ENCODE peak calls at places on chromosomes 12 and 14, in seven cellular contexts. T is neural crest cell, P is dermis blood vessel endothelial cell, M is HEK293T, S is GM04504, A is amniotic stem cell, J is nephron progenitor cell. B is an unnamed sample.
A peak's percentile ranks its signal among the peaks of the same experiment; 100 is the strongest.

GRCh38 chr14:37598085-37598972 is 2.9 kb downstream of the TTC6 start:
- DNase-seq in J (peak; percentile 35), P (no peak), A (no peak), M (no peak), T (no peak), S (no peak), B (no peak)

GRCh38 chr12:31783996-31784645 is 55.3 kb upstream of the AMN1 start:
- DNase-seq in T (no peak), S (no peak), A (no peak), J (no peak), P (no peak), M (no peak), B (no peak)

GRCh38 chr14:96187216-96188050 is 17.2 kb upstream of the BDKRB2 start:
- DNase-seq in M (no peak), J (no peak), T (no peak), A (no peak), P (no peak), S (no peak), B (no peak)

GRCh38 chr12:91273542-91273941 is 90.9 kb upstream of the DCN start:
- DNase-seq in J (no peak), M (no peak), S (no peak), T (no peak), P (no peak), A (no peak), B (no peak)

GRCh38 chr14:76486251-76486743 is 110.4 kb downstream of the ESRRB start:
- DNase-seq in J (peak; percentile 31), S (no peak), A (no peak), M (peak; percentile 64), P (no peak), T (no peak), B (no peak)

GRCh38 chr14:92971601-92972180 is 48.7 kb downstream of the CHGA start:
- DNase-seq in J (no peak), S (no peak), M (no peak), P (no peak), A (no peak), T (no peak), B (no peak)

GRCh38 chr12:89574736-89575208 is 48.9 kb upstream of the POC1B start:
- DNase-seq in T (no peak), P (peak; percentile 80), S (peak; percentile 63), M (no peak), A (no peak), J (no peak), B (peak; percentile 12)

GRCh38 chr14:76597387-76597786 is 163.9 kb upstream of the VASH1 start:
- DNase-seq in S (no peak), M (no peak), A (no peak), T (no peak), P (no peak), J (no peak), B (no peak)

GRCh38 chr14:89388853-89389252 is 28.2 kb downstream of the FOXN3 start:
- DNase-seq in T (no peak), A (no peak), P (no peak), M (no peak), S (no peak), J (no peak), B (no peak)

GRCh38 chr14:51677276-51677675 is 25.6 kb downstream of the FRMD6 start:
- DNase-seq in P (no peak), A (no peak), T (no peak), S (no peak), M (no peak), J (no peak), B (peak; percentile 30)

GRCh38 chr12:91094957-91095356 is 16.3 kb downstream of the LUM start:
- DNase-seq in T (no peak), A (no peak), J (no peak), P (no peak), M (no peak), S (no peak), B (no peak)

GRCh38 chr12:27822076-27822712 is 42.2 kb upstream of the MANSC4 start:
- DNase-seq in A (peak; percentile 35), J (no peak), S (peak; percentile 35), M (no peak), T (no peak), P (peak; percentile 98), B (peak; percentile 41)

GRCh38 chr14:23376477-23377200 is at the start of gene CMTM5:
- DNase-seq in A (no peak), S (no peak), M (no peak), P (no peak), J (peak; percentile 34), T (peak; percentile 26), B (no peak)

GRCh38 chr12:7129647-7130536 is at the start of gene CLSTN3:
- DNase-seq in S (peak; percentile 33), P (peak; percentile 81), M (peak; percentile 98), J (peak; percentile 91), A (peak; percentile 43), T (peak; percentile 72), B (no peak)

GRCh38 chr12:98402081-98402480 is 113.3 kb upstream of the TMPO start:
- DNase-seq in P (peak; percentile 42), A (no peak), S (no peak), T (no peak), J (no peak), M (no peak), B (peak; percentile 69)

GRCh38 chr12:41008472-41008871 is 179.6 kb upstream of the PDZRN4 start:
- DNase-seq in S (no peak), J (no peak), M (no peak), P (no peak), T (no peak), A (no peak), B (no peak)

GRCh38 chr12:52452101-52452500 is at the start of gene KRT6B:
- DNase-seq in J (no peak), M (no peak), S (no peak), T (no peak), P (no peak), A (no peak), B (no peak)

GRCh38 chr14:88013750-88014349 is 8.9 kb downstream of the GPR65 start:
- DNase-seq in P (peak; percentile 77), A (peak; percentile 55), M (peak; percentile 60), T (peak; percentile 63), J (peak; percentile 62), S (peak; percentile 32), B (peak; percentile 23)

GRCh38 chr14:58919262-58919661 is 269.2 kb upstream of the DAAM1 start:
- DNase-seq in M (peak; percentile 20), P (no peak), A (no peak), J (peak; percentile 26), T (no peak), S (no peak), B (no peak)

GRCh38 chr14:21652209-21652808 is 1.3 kb upstream of the OR4E2 start:
- DNase-seq in P (peak; percentile 16), S (no peak), A (no peak), J (no peak), M (no peak), T (no peak), B (no peak)

GRCh38 chr12:52945389-52946232 is 3.3 kb upstream of the KRT18 start:
- DNase-seq in M (no peak), S (no peak), J (peak; percentile 49), T (no peak), P (peak; percentile 54), A (no peak), B (no peak)

GRCh38 chr12:49673446-49674317 is 33.5 kb downstream of the FMNL3 start:
- DNase-seq in A (peak; percentile 78), P (peak; percentile 97), J (peak; percentile 68), M (no peak), T (peak; percentile 64), S (peak; percentile 79), B (no peak)

GRCh38 chr14:35534884-35535793 is 1.2 kb downstream of the INSM2 start:
- DNase-seq in M (peak; percentile 80), S (peak; percentile 26), A (peak; percentile 21), J (peak; percentile 91), T (peak; percentile 69), P (peak; percentile 77), B (no peak)

GRCh38 chr12:75944097-75944904 is 87.3 kb downstream of the PHLDA1 start:
- DNase-seq in P (peak; percentile 80), M (no peak), S (peak; percentile 56), J (no peak), T (no peak), A (peak; percentile 41), B (peak; percentile 89)

GRCh38 chr12:6425588-6426531 is 18.9 kb upstream of the CD27 start:
- DNase-seq in M (no peak), P (peak; percentile 12), S (no peak), T (no peak), A (no peak), J (no peak), B (peak; percentile 16)

GRCh38 chr12:48423200-48423599 is 49.2 kb upstream of the ANP32D start:
- DNase-seq in J (no peak), M (no peak), A (no peak), S (no peak), P (peak; percentile 4), T (no peak), B (no peak)

GRCh38 chr12:64560395-64561301 is 49.6 kb upstream of the RASSF3 start:
- DNase-seq in J (no peak), M (peak; percentile 27), T (no peak), P (peak; percentile 85), S (peak; percentile 51), A (peak; percentile 77), B (no peak)

GRCh38 chr12:124441443-124442190 is 125.8 kb downstream of the NCOR2 start:
- DNase-seq in T (no peak), P (peak; percentile 89), A (peak; percentile 84), J (no peak), S (peak; percentile 86), M (no peak), B (no peak)

GRCh38 chr14:49865431-49865859 is 12.9 kb upstream of the NEMF start:
- DNase-seq in M (no peak), A (peak; percentile 32), T (peak; percentile 79), S (peak; percentile 28), P (peak; percentile 84), J (peak; percentile 87), B (no peak)